ENCODE peak calls at places on chromosomes 11 and 22, in four cellular contexts. E is WTC11, O is GM12878, M is K562. I is an unnamed sample.

GRCh38 chr11:32259641-32260081 is 168.8 kb downstream of the RCN1 start:
- DNase-seq in E (no peak), M (peak; percentile 13), O (peak; percentile 62), I (no peak)

GRCh38 chr11:119115484-119116234 is 5.7 kb upstream of the HINFP start:
- DNase-seq in O (no peak), E (no peak), M (peak; percentile 75), I (no peak)

GRCh38 chr11:118051611-118052461 is 25.0 kb upstream of the TMPRSS4 start:
- DNase-seq in E (no peak), O (peak; percentile 23), M (no peak), I (no peak)

GRCh38 chr11:59923813-59924212 is 14.4 kb upstream of the OOSP1 start:
- DNase-seq in E (peak; percentile 29), M (peak; percentile 48), O (no peak), I (no peak)

GRCh38 chr11:15123849-15124248 is 9.1 kb downstream of the INSC start:
- DNase-seq in M (no peak), O (no peak), E (no peak), I (no peak)

GRCh38 chr11:77038029-77038824 is 4.0 kb downstream of the B3GNT6 start:
- DNase-seq in E (no peak), M (peak; percentile 47), O (no peak), I (no peak)

GRCh38 chr11:68337399-68337835 is 25.0 kb downstream of the LRP5 start:
- DNase-seq in E (no peak), M (no peak), O (no peak), I (no peak)

GRCh38 chr11:124884869-124885479 is 12.7 kb downstream of the ROBO4 start:
- DNase-seq in O (no peak), M (no peak), E (no peak), I (no peak)

GRCh38 chr11:8273281-8273680 is 9.6 kb upstream of the LMO1 start:
- DNase-seq in O (no peak), M (no peak), E (no peak), I (no peak)
- TF ChIP-seq TCF7 in O (no peak), M (no peak), E (no peak), I (no peak)

GRCh38 chr22:46863794-46864193 is 101.3 kb downstream of the TBC1D22A start:
- DNase-seq in O (no peak), M (no peak), E (no peak), I (peak; percentile 10)

GRCh38 chr22:46866591-46866990 is 104.1 kb downstream of the TBC1D22A start:
- DNase-seq in M (no peak), O (no peak), E (no peak), I (no peak)

GRCh38 chr22:46864314-46865051 is 102.0 kb downstream of the TBC1D22A start:
- DNase-seq in M (no peak), E (no peak), O (no peak), I (peak; percentile 88)

GRCh38 chr22:46865642-46866041 is 103.2 kb downstream of the TBC1D22A start:
- DNase-seq in E (no peak), O (no peak), M (peak; percentile 12), I (no peak)

GRCh38 chr22:46865052-46865434 is 102.6 kb downstream of the TBC1D22A start:
- DNase-seq in M (no peak), E (no peak), O (no peak), I (no peak)
- TF ChIP-seq TCF7 in M (no peak), E (no peak), O (no peak), I (no peak)

DNA sequence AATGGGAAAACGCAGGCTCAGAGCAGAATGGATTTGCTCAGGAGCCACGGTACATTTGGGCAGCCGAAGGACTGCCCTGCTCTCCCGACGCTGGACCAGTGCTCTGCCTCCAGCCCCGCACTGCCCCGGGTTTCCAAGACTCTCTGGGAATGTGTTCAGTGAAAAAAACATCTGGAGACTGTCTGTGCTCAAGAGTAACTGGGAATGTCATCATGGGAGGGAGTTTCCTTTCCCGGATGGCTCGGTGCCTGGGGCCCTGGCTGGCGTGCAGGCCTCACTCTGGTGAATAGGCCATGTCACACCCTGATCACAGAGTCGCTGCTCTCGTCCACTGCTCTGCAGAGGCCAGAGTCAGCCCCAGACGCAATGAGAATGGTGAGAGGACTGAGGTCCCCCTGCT is 9.8 kb upstream of the APOL6 start:
- DNase-seq in M (no peak), O (no peak), E (no peak), I (no peak)
- TF ChIP-seq TCF7 in M (no peak), O (no peak), E (no peak), I (no peak)

GRCh38 chr11:69890476-69890875 is 71.3 kb upstream of the FGF3 start:
- DNase-seq in E (no peak), O (no peak), M (no peak), I (no peak)

GRCh38 chr11:69892986-69893555 is 73.9 kb upstream of the FGF3 start:
- DNase-seq in E (peak; percentile 8), M (no peak), O (no peak), I (no peak)

GRCh38 chr11:69893631-69894030 is 74.4 kb upstream of the FGF3 start:
- DNase-seq in E (peak; percentile 5), M (no peak), O (no peak), I (no peak)

GRCh38 chr11:69891421-69892236 is 72.4 kb upstream of the FGF3 start:
- DNase-seq in O (no peak), E (no peak), M (no peak), I (peak; percentile 66)

GRCh38 chr11:69892237-69892985 is 73.2 kb upstream of the FGF3 start:
- DNase-seq in E (peak; percentile 75), O (no peak), M (peak; percentile 42), I (peak; percentile 40)
- TF ChIP-seq TCF7 in E (no peak), O (no peak), M (no peak), I (no peak)

DNA sequence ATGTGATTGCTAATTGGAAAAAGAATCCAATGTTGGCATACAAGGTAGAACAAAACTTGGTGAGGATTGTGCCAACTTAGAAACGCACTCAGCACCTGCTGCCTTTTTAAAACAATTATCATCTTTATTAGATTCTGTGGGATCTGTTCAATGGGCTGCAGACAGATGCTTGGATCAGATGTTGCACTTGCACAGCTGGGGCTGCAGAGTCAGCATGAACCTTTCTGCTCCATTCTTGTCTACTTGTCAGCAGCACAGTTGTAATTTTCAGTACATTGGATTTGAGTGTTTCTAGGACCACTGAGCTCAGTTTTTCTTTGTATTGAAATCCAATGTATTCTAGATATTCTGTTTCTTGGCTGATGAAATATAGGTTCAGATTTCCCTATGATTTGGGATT is 164.5 kb downstream of the LUZP2 start:
- DNase-seq in E (no peak), O (no peak), M (no peak), I (no peak)
- TF ChIP-seq TCF7 in E (no peak), O (no peak), M (no peak), I (no peak)

GRCh38 chr22:31160328-31160978 is 471 bp downstream of the RNF185 start:
- DNase-seq in E (no peak), M (peak; percentile 16), O (no peak), I (no peak)

GRCh38 chr22:31161386-31161785 is 1.4 kb downstream of the RNF185 start:
- DNase-seq in M (no peak), E (no peak), O (no peak), I (no peak)

DNA sequence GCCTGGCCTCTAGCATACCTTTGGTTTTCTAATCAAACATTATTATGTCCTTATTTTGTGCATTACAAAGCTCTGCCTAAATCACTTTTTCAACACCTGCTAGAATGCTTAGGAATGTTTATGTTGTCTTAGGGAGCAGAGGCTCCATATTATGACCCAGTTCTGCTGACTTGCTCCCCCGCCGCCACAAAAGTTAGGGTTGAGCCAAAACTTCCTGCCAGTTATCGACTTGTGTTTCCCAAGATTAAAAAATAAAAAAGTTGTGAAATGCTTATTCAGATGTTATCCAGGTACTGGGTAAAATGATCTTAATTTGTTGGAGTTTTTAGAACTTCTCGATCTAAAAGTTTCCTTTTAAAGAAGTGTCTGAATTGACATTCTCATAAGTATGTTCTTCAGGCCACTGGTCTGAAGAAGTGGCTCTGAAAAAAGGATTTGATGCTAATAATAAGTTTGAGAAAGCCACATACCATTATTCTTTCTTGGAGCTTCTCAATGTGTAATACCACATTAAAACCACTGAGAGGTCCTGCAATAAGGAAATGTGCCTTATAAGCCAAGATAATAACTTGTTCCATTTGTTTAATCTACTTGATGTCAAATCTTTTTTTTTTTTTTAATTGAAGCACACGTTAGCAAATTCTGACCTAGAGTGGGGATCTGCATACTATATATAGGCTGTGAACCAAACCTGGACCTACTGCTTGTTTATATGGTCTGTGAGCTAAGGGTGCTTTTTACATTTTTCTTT is 2.2 kb downstream of the RNF185 start:
- DNase-seq in E (no peak), M (no peak), O (no peak), I (no peak)
- TF ChIP-seq TCF7 in E (no peak), M (no peak), O (no peak), I (no peak)

DNA sequence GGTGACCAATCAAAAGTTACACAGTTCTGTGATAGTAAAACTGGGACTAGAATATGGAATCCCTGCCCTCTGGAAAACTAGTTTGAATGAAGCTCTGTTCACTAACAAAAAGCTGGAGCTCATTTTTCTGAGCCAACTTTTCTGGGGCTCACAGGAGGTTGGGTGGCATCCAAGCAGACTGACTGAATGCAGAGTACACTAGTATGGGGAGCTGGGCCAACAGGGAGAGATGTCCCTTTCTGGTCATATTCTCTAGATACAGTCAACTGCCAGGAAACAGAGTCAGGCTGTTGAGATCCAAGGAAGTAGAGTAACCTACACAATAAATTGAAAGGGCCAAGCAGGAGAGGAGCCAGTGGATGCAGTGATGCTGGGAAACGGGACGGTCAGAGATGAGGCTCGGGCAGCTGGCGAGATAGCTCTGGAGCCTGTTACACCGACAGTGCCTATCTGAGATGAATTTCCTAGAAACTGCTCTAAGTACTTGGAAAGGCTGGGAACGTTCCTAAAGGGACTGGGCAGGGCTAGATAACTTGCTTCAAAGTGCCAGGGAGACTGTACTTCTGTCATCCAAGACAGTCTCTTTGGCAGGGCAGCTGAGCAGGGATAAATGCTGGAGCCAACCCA is 71.1 kb downstream of the LARGE2 start:
- DNase-seq in O (no peak), E (no peak), M (peak; percentile 86), I (no peak)
- TF ChIP-seq TCF7 in O (no peak), E (no peak), M (no peak), I (no peak)

GRCh38 chr11:69812256-69812655 is 7.0 kb downstream of the FGF3 start:
- DNase-seq in E (no peak), O (no peak), M (no peak), I (no peak)

GRCh38 chr11:69808708-69809107 is 10.5 kb downstream of the FGF3 start:
- DNase-seq in M (no peak), E (no peak), O (no peak), I (no peak)

GRCh38 chr11:69811431-69811830 is 7.8 kb downstream of the FGF3 start:
- DNase-seq in O (no peak), M (no peak), E (no peak), I (no peak)

GRCh38 chr11:69812927-69813326 is 6.3 kb downstream of the FGF3 start:
- DNase-seq in E (no peak), O (no peak), M (no peak), I (no peak)

GRCh38 chr11:69810289-69811118 is 8.7 kb downstream of the FGF3 start:
- DNase-seq in O (no peak), M (no peak), E (no peak), I (no peak)
- TF ChIP-seq TCF7 in O (no peak), M (no peak), E (no peak), I (no peak)

DNA sequence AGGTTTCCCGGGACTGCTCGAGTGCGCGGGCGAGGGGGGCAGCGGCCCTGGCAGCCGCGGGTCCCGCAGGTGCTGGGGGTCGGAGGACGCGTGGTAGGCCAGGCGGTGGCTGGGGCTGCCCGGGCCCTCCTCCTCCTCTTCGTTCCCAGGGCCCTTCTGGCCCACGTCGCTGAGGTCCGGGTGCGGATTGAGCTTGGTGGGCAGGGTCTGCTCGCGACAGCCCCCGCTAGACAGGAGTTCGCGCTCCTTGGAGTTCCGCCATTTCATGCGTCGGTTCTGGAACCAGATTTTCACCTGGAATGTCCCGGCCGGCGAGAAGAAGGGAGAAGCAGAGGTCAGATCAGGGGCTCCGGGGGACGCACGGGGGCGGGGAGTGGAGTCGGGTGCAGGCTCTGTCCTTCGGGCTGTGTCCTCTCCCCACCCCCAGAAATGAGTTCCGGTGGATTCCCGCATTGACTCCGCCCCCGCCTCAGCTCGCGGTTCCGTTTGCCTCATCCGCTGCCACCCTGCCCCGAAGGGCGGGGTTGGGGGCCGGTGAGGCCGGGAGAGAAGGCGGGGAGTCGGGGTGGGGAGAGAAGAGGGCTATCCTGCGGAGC is 3.9 kb downstream of the DBX1 start:
- DNase-seq in M (peak; percentile 9), O (no peak), E (peak; percentile 81), I (no peak)
- TF ChIP-seq TCF7 in M (no peak), O (no peak), E (no peak), I (no peak)